ENCODE peak calls at places on chromosomes 6 and 20, in eight cellular contexts. I, E, P, Z, S, O, D and G are unnamed samples.

GRCh38 chr20:21513881-21514540 is at the start of gene NKX2-2:
- DNase-seq in I (no peak), E (no peak), P (no peak), Z (no peak), S (no peak), O (no peak), D (no peak), G (no peak)

GRCh38 chr6:101961357-101961756 is 567.8 kb downstream of the GRIK2 start:
- DNase-seq in I (no peak), E (no peak), P (no peak), Z (no peak), S (no peak), O (no peak), D (no peak), G (no peak)

GRCh38 chr6:13005994-13006393 is 289.4 kb downstream of the PHACTR1 start:
- DNase-seq in I (no peak), E (no peak), P (no peak), Z (no peak), S (no peak), O (no peak), D (no peak), G (no peak)

GRCh38 chr6:13800615-13801014 is 13.7 kb downstream of the MCUR1 start:
- DNase-seq in I (no peak), E (no peak), P (no peak), Z (no peak), S (no peak), O (no peak), D (no peak), G (no peak)

GRCh38 chr6:37994238-37994637 is 174.7 kb downstream of the ZFAND3 start:
- DNase-seq in I (peak), E (no peak), P (no peak), Z (no peak), S (no peak), O (no peak), D (no peak), G (no peak)

GRCh38 chr6:18350271-18350670 is 36.9 kb upstream of the RNF144B start:
- DNase-seq in I (peak), E (no peak), P (peak), Z (no peak), S (no peak), O (no peak), D (no peak), G (no peak)

GRCh38 chr6:139135578-139136545 is 982 bp downstream of the HECA start:
- DNase-seq in I (peak), E (peak), P (peak), Z (no peak), S (peak), O (no peak), D (peak), G (peak)

GRCh38 chr20:57589728-57590484 is 29.0 kb downstream of the PCK1 start:
- DNase-seq in I (no peak), E (no peak), P (no peak), Z (no peak), S (no peak), O (no peak), D (no peak), G (no peak)

GRCh38 chr6:153121311-153121710 is 9.8 kb downstream of the RGS17 start:
- DNase-seq in I (no peak), E (no peak), P (no peak), Z (no peak), S (no peak), O (no peak), D (no peak), G (no peak)

GRCh38 chr6:35330541-35331119 is 11.7 kb upstream of the PPARD start:
- DNase-seq in I (no peak), E (no peak), P (no peak), Z (no peak), S (no peak), O (no peak), D (no peak), G (no peak)

GRCh38 chr20:62944184-62944583 is 6.2 kb downstream of the GID8 start:
- DNase-seq in I (no peak), E (no peak), P (no peak), Z (no peak), S (no peak), O (no peak), D (no peak), G (no peak)

GRCh38 chr6:15322781-15323536 is 77.1 kb downstream of the JARID2 start:
- DNase-seq in I (peak), E (no peak), P (no peak), Z (no peak), S (no peak), O (no peak), D (no peak), G (no peak)

GRCh38 chr20:53291548-53291947 is 302.1 kb downstream of the ZNF217 start:
- DNase-seq in I (no peak), E (peak), P (peak), Z (no peak), S (no peak), O (no peak), D (no peak), G (no peak)

GRCh38 chr6:111692327-111693164 is 86.9 kb upstream of the TRAF3IP2 start:
- DNase-seq in I (no peak), E (no peak), P (peak), Z (no peak), S (no peak), O (no peak), D (no peak), G (no peak)

GRCh38 chr6:56478202-56478601 is 164.5 kb downstream of the DST start:
- DNase-seq in I (no peak), E (no peak), P (no peak), Z (no peak), S (no peak), O (no peak), D (no peak), G (no peak)

GRCh38 chr6:127641905-127642304 is 64.9 kb downstream of the C6orf58 start:
- DNase-seq in I (peak), E (peak), P (peak), Z (no peak), S (no peak), O (no peak), D (no peak), G (no peak)

GRCh38 chr6:87731818-87732661 is 30.0 kb upstream of the AKIRIN2 start:
- DNase-seq in I (peak), E (no peak), P (peak), Z (peak), S (no peak), O (peak), D (peak), G (peak)

GRCh38 chr20:21490105-21490504 is 23.8 kb downstream of the NKX2-2 start:
- DNase-seq in I (no peak), E (no peak), P (no peak), Z (no peak), S (no peak), O (peak), D (no peak), G (no peak)

GRCh38 chr20:58449703-58450138 is 60.7 kb downstream of the VAPB start:
- DNase-seq in I (no peak), E (no peak), P (no peak), Z (no peak), S (no peak), O (no peak), D (no peak), G (no peak)

GRCh38 chr6:161217631-161218030 is 56.2 kb downstream of the AGPAT4 start:
- DNase-seq in I (no peak), E (no peak), P (no peak), Z (no peak), S (no peak), O (no peak), D (no peak), G (no peak)

GRCh38 chr20:17438436-17439039 is 92.6 kb downstream of the BFSP1 start:
- DNase-seq in I (no peak), E (no peak), P (no peak), Z (no peak), S (no peak), O (peak), D (no peak), G (no peak)

GRCh38 chr6:138454976-138455706 is 44.2 kb downstream of the NHSL1 start:
- DNase-seq in I (peak), E (no peak), P (peak), Z (peak), S (no peak), O (no peak), D (no peak), G (no peak)

GRCh38 chr6:45717715-45718114 is 297.9 kb downstream of the CLIC5 start:
- DNase-seq in I (no peak), E (no peak), P (no peak), Z (no peak), S (no peak), O (no peak), D (no peak), G (no peak)

GRCh38 chr6:25535302-25536225 is 116.5 kb upstream of the SCGN start:
- DNase-seq in I (no peak), E (no peak), P (no peak), Z (no peak), S (no peak), O (no peak), D (no peak), G (no peak)

GRCh38 chr20:36281785-36282380 is 24.3 kb upstream of the DLGAP4 start:
- DNase-seq in I (no peak), E (no peak), P (no peak), Z (no peak), S (no peak), O (no peak), D (peak), G (peak)

GRCh38 chr20:59825944-59826759 is 107.3 kb downstream of the SYCP2 start:
- DNase-seq in I (peak), E (no peak), P (peak), Z (no peak), S (no peak), O (peak), D (peak), G (peak)

GRCh38 chr20:62116558-62117361 is 5.5 kb upstream of the LSM14B start:
- DNase-seq in I (no peak), E (no peak), P (no peak), Z (no peak), S (no peak), O (no peak), D (no peak), G (no peak)

GRCh38 chr6:165831812-165832470 is 168.9 kb upstream of the PDE10A start:
- DNase-seq in I (no peak), E (no peak), P (no peak), Z (no peak), S (no peak), O (no peak), D (no peak), G (peak)

GRCh38 chr6:2938632-2939083 is 32.7 kb downstream of the SERPINB6 start:
- DNase-seq in I (peak), E (no peak), P (peak), Z (no peak), S (no peak), O (no peak), D (peak), G (peak)

GRCh38 chr6:87346700-87347099 is 2.1 kb downstream of the C6orf163 start:
- DNase-seq in I (no peak), E (no peak), P (no peak), Z (no peak), S (no peak), O (no peak), D (no peak), G (no peak)

GRCh38 chr6:137342607-137343186 is 123.5 kb upstream of the IFNGR1 start:
- DNase-seq in I (no peak), E (no peak), P (no peak), Z (no peak), S (no peak), O (no peak), D (no peak), G (no peak)
- TF ChIP-seq CTCF in I (no peak), E (no peak), P (no peak), Z (no peak), S (no peak), O (no peak), D (no peak), G (no peak)

GRCh38 chr6:24494726-24495515 is at the start of gene ALDH5A1:
- DNase-seq in I (peak), E (peak), P (peak), Z (no peak), S (peak), O (no peak), D (peak), G (peak)

GRCh38 chr6:24492475-24492874 is 2.3 kb upstream of the ALDH5A1 start:
- DNase-seq in I (no peak), E (peak), P (peak), Z (no peak), S (no peak), O (no peak), D (no peak), G (no peak)

GRCh38 chr6:24497254-24497989 is 2.7 kb downstream of the ALDH5A1 start:
- DNase-seq in I (no peak), E (no peak), P (no peak), Z (no peak), S (no peak), O (no peak), D (peak), G (peak)

GRCh38 chr6:24493945-24494725 is 634 bp upstream of the ALDH5A1 start:
- DNase-seq in I (no peak), E (no peak), P (no peak), Z (no peak), S (no peak), O (no peak), D (no peak), G (no peak)

DNA sequence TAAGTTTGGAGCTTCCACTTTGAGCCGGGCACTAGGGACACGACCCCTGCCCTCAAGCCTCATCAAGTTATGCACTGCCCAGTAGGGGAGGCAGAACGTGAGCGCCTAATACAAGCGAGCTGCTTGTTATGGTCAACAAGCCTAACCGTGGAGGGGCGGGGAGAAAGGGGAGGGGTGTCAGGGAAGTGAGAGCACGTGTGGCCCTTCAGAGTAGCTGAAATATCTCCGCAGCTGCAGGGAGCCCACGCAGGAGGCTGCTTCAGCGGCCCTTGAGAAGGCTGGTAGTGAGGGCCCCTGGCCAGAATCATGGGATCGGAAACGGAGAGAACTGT is 713 bp downstream of the ALDH5A1 start:
- DNase-seq in I (no peak), E (peak), P (peak), Z (no peak), S (peak), O (no peak), D (peak), G (no peak)
- TF ChIP-seq CTCF in I (no peak), E (no peak), P (no peak), Z (no peak), S (no peak), O (no peak), D (no peak), G (no peak)

GRCh38 chr20:43058077-43058476 is 131.6 kb downstream of the PTPRT start:
- DNase-seq in I (no peak), E (no peak), P (no peak), Z (no peak), S (no peak), O (no peak), D (no peak), G (no peak)

GRCh38 chr20:43057317-43057716 is 132.4 kb downstream of the PTPRT start:
- DNase-seq in I (no peak), E (no peak), P (no peak), Z (no peak), S (no peak), O (no peak), D (no peak), G (no peak)

GRCh38 chr20:43055181-43055884 is 134.4 kb downstream of the PTPRT start:
- DNase-seq in I (no peak), E (no peak), P (no peak), Z (no peak), S (no peak), O (no peak), D (no peak), G (no peak)
- TF ChIP-seq CTCF in I (no peak), E (no peak), P (no peak), Z (no peak), S (no peak), O (no peak), D (no peak), G (no peak)

GRCh38 chr6:106688177-106688951 is 59.0 kb downstream of the QRSL1 start:
- DNase-seq in I (no peak), E (no peak), P (no peak), Z (peak), S (no peak), O (no peak), D (no peak), G (no peak)

GRCh38 chr6:106694343-106694742 is 65.0 kb downstream of the QRSL1 start:
- DNase-seq in I (no peak), E (no peak), P (no peak), Z (no peak), S (no peak), O (no peak), D (no peak), G (no peak)

GRCh38 chr6:106693343-106693742 is 64.0 kb downstream of the QRSL1 start:
- DNase-seq in I (no peak), E (no peak), P (no peak), Z (no peak), S (no peak), O (no peak), D (no peak), G (no peak)

GRCh38 chr6:106692823-106693216 is 63.4 kb downstream of the QRSL1 start:
- DNase-seq in I (no peak), E (no peak), P (no peak), Z (no peak), S (no peak), O (no peak), D (no peak), G (no peak)

DNA sequence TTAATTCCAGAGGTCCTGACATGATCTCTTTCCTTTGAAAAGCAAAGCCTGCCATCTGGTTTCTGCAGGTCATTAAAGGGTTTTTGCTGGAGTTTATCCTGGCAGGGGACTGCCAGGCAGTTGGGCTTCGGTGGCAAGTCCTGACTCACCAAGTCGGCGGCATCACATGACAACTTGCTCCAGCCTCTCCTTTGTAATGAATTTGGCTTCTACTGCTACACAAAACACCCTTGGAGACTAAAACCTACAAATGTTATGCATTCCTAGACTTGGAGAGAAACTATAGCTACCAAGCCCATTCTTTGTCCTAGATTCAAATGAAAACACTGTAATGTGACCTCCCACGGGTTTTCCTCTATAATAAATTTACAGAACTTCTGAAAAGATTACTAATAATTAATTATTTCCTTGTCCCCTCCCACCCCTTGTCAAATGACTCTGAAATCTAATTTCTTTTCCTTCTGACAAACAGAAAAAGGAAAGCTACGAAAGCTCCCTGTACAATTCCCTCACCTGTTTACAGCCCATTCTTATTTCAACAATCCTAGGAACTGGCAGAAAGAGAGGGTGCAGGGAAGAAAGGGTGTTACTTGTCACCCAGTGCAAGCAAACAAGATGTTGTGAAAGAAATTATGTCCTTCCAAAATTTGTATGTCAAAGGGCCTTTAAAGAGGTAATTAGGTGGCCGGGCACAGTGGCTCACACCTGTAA is 62.9 kb downstream of the QRSL1 start:
- DNase-seq in I (peak), E (no peak), P (peak), Z (no peak), S (no peak), O (no peak), D (no peak), G (no peak)
- TF ChIP-seq CTCF in I (no peak), E (no peak), P (no peak), Z (no peak), S (no peak), O (no peak), D (no peak), G (no peak)

DNA sequence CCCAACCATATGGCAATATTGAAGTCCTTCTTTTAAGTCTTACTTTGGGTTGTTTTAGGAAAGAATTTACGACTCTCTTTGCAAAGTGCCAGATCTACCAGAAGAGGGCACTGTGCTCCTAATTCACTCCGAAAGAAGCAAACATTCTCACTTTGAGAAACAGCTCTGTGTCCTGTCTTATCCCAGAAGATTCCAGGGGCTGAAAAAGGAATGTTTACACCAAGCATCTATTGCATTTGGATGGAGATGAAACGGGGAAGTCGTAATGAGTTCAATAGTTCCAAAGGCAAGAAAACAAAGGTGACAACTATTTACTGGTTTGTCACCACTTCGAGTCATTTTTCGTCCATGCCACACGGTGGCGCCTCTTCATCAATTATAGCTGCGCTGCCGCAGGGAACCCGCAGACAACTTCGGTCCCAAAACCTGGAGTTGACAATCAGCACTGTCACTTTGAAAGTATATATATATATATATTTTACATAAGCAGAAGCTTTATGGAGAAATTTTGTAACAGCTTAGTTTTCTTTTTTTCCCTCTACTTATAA is 121.6 kb downstream of the MOXD1 start:
- DNase-seq in I (peak), E (peak), P (peak), Z (peak), S (peak), O (no peak), D (peak), G (peak)
- TF ChIP-seq CTCF in I (peak), E (peak), P (peak), Z (peak), S (peak), O (peak), D (no peak), G (peak)

GRCh38 chr6:117829594-117830319 is 77.3 kb upstream of the SLC35F1 start:
- DNase-seq in I (peak), E (peak), P (peak), Z (no peak), S (peak), O (no peak), D (no peak), G (peak)
- TF ChIP-seq CTCF in I (peak), E (peak), P (no peak), Z (peak), S (peak), O (no peak), D (no peak), G (peak)

GRCh38 chr6:96851858-96852257 is 14.6 kb upstream of the GPR63 start:
- DNase-seq in I (no peak), E (no peak), P (no peak), Z (no peak), S (no peak), O (no peak), D (no peak), G (no peak)
- TF ChIP-seq CTCF in I (no peak), E (no peak), P (no peak), Z (no peak), S (no peak), O (no peak), D (no peak), G (no peak)